ENCODE peak calls at places on chromosomes 12 and 14, in nine cellular contexts. One of them, this sample, is unnamed. For H3K4me1, the result is how much of the 10 kb centered on the place peaks cover.

GRCh38 chr14:50425816-50426215 is 29.1 kb upstream of the CDKL1 start:
- DNase-seq in breast epithelium: no peak
- DNase-seq in A549: no peak
- DNase-seq in body of pancreas: no peak
- DNase-seq in heart left ventricle: no peak
- DNase-seq in H1: no peak
- DNase-seq in PC-3: no peak
- DNase-seq in ovary: no peak
- DNase-seq in prostate gland: no peak
- DNase-seq in this sample: no peak

GRCh38 chr14:72554994-72555608 is 338.8 kb downstream of the DPF3 start:
- DNase-seq in A549: no peak
- DNase-seq in prostate gland: no peak
- DNase-seq in ovary: no peak
- DNase-seq in H1: no peak
- DNase-seq in PC-3: peak
- DNase-seq in breast epithelium: no peak
- DNase-seq in body of pancreas: peak
- DNase-seq in heart left ventricle: no peak
- DNase-seq in this sample: no peak

GRCh38 chr12:4899361-4899760 is 10.3 kb upstream of the KCNA1 start:
- DNase-seq in prostate gland: no peak
- DNase-seq in A549: no peak
- DNase-seq in body of pancreas: no peak
- DNase-seq in PC-3: no peak
- DNase-seq in H1: no peak
- DNase-seq in breast epithelium: no peak
- DNase-seq in heart left ventricle: no peak
- DNase-seq in ovary: no peak
- DNase-seq in this sample: no peak

GRCh38 chr12:53703746-53704145 is 23.5 kb downstream of the CALCOCO1 start:
- DNase-seq in H1: no peak
- DNase-seq in body of pancreas: no peak
- DNase-seq in ovary: no peak
- DNase-seq in prostate gland: no peak
- DNase-seq in breast epithelium: no peak
- DNase-seq in PC-3: peak
- DNase-seq in heart left ventricle: no peak
- DNase-seq in A549: no peak
- DNase-seq in this sample: no peak

GRCh38 chr14:65334765-65335411 is 77.6 kb upstream of the FUT8 start:
- DNase-seq in ovary: no peak
- DNase-seq in PC-3: peak
- DNase-seq in H1: peak
- DNase-seq in prostate gland: no peak
- DNase-seq in A549: no peak
- DNase-seq in breast epithelium: no peak
- DNase-seq in heart left ventricle: no peak
- DNase-seq in body of pancreas: no peak
- DNase-seq in this sample: no peak

GRCh38 chr12:109981311-109981710 is 14.9 kb downstream of the GIT2 start:
- DNase-seq in breast epithelium: no peak
- DNase-seq in prostate gland: no peak
- DNase-seq in heart left ventricle: no peak
- DNase-seq in A549: no peak
- DNase-seq in body of pancreas: no peak
- DNase-seq in H1: no peak
- DNase-seq in PC-3: no peak
- DNase-seq in ovary: no peak
- DNase-seq in this sample: no peak

GRCh38 chr12:58364389-58365086 is 423.2 kb downstream of the ATP23 start:
- DNase-seq in A549: peak
- DNase-seq in PC-3: peak
- DNase-seq in body of pancreas: no peak
- DNase-seq in prostate gland: no peak
- DNase-seq in heart left ventricle: no peak
- DNase-seq in ovary: no peak
- DNase-seq in breast epithelium: no peak
- DNase-seq in H1: no peak
- DNase-seq in this sample: no peak

GRCh38 chr12:92020983-92021664 is 124.5 kb downstream of the BTG1 start:
- DNase-seq in ovary: no peak
- DNase-seq in heart left ventricle: no peak
- DNase-seq in A549: no peak
- DNase-seq in prostate gland: no peak
- DNase-seq in PC-3: no peak
- DNase-seq in body of pancreas: no peak
- DNase-seq in breast epithelium: no peak
- DNase-seq in H1: no peak
- DNase-seq in this sample: no peak

GRCh38 chr14:76937181-76938091 is 91.1 kb downstream of the IRF2BPL start:
- DNase-seq in H1: no peak
- DNase-seq in A549: no peak
- DNase-seq in prostate gland: no peak
- DNase-seq in breast epithelium: no peak
- DNase-seq in body of pancreas: peak
- DNase-seq in PC-3: no peak
- DNase-seq in ovary: peak
- DNase-seq in heart left ventricle: peak
- DNase-seq in this sample: peak

GRCh38 chr14:78164226-78164853 is 5.8 kb upstream of the NRXN3 start:
- DNase-seq in PC-3: peak
- DNase-seq in body of pancreas: peak
- DNase-seq in ovary: no peak
- DNase-seq in H1: peak
- DNase-seq in prostate gland: no peak
- DNase-seq in heart left ventricle: no peak
- DNase-seq in breast epithelium: no peak
- DNase-seq in A549: peak
- DNase-seq in this sample: peak

GRCh38 chr14:89228921-89229639 is 188.0 kb downstream of the FOXN3 start:
- DNase-seq in body of pancreas: no peak
- DNase-seq in ovary: no peak
- DNase-seq in breast epithelium: no peak
- DNase-seq in H1: no peak
- DNase-seq in heart left ventricle: no peak
- DNase-seq in A549: no peak
- DNase-seq in PC-3: no peak
- DNase-seq in prostate gland: no peak
- DNase-seq in this sample: no peak

GRCh38 chr12:92000587-92000986 is 145.1 kb downstream of the BTG1 start:
- DNase-seq in heart left ventricle: no peak
- DNase-seq in A549: no peak
- DNase-seq in breast epithelium: no peak
- DNase-seq in body of pancreas: no peak
- DNase-seq in prostate gland: no peak
- DNase-seq in ovary: no peak
- DNase-seq in H1: no peak
- DNase-seq in PC-3: no peak
- DNase-seq in this sample: no peak

GRCh38 chr14:99260116-99260515 is 11.9 kb downstream of the BCL11B start:
- DNase-seq in breast epithelium: no peak
- DNase-seq in PC-3: no peak
- DNase-seq in A549: no peak
- DNase-seq in ovary: no peak
- DNase-seq in heart left ventricle: no peak
- DNase-seq in body of pancreas: no peak
- DNase-seq in prostate gland: no peak
- DNase-seq in H1: no peak
- DNase-seq in this sample: no peak

GRCh38 chr12:49671051-49671765 is 36.0 kb downstream of the FMNL3 start:
- DNase-seq in PC-3: no peak
- DNase-seq in A549: no peak
- DNase-seq in prostate gland: no peak
- DNase-seq in H1: no peak
- DNase-seq in ovary: no peak
- DNase-seq in breast epithelium: no peak
- DNase-seq in heart left ventricle: no peak
- DNase-seq in body of pancreas: no peak
- DNase-seq in this sample: no peak

GRCh38 chr14:24639905-24640304 is 5.9 kb upstream of the GZMB start:
- DNase-seq in A549: no peak
- DNase-seq in H1: no peak
- DNase-seq in body of pancreas: no peak
- DNase-seq in breast epithelium: no peak
- DNase-seq in ovary: no peak
- DNase-seq in PC-3: no peak
- DNase-seq in heart left ventricle: no peak
- DNase-seq in prostate gland: no peak
- DNase-seq in this sample: no peak

GRCh38 chr12:116906285-116906684 is 4.5 kb upstream of the FBXW8 start:
- DNase-seq in breast epithelium: no peak
- DNase-seq in prostate gland: no peak
- DNase-seq in heart left ventricle: no peak
- DNase-seq in PC-3: no peak
- DNase-seq in body of pancreas: no peak
- DNase-seq in ovary: no peak
- DNase-seq in H1: no peak
- DNase-seq in A549: no peak
- DNase-seq in this sample: no peak

GRCh38 chr12:65055874-65056273 is 65.2 kb downstream of the WIF1 start:
- DNase-seq in breast epithelium: no peak
- DNase-seq in heart left ventricle: no peak
- DNase-seq in body of pancreas: no peak
- DNase-seq in PC-3: no peak
- DNase-seq in prostate gland: no peak
- DNase-seq in A549: no peak
- DNase-seq in H1: peak
- DNase-seq in ovary: no peak
- DNase-seq in this sample: no peak

GRCh38 chr12:68772714-68773113 is 26.7 kb downstream of the SLC35E3 start:
- DNase-seq in ovary: no peak
- DNase-seq in heart left ventricle: no peak
- DNase-seq in breast epithelium: no peak
- DNase-seq in body of pancreas: no peak
- DNase-seq in prostate gland: no peak
- DNase-seq in H1: no peak
- DNase-seq in A549: no peak
- DNase-seq in PC-3: no peak
- DNase-seq in this sample: no peak
- H3K4me1 ChIP-seq in ovary: under half
- H3K4me1 ChIP-seq in heart left ventricle: under half
- H3K4me1 ChIP-seq in breast epithelium: under half
- H3K4me1 ChIP-seq in body of pancreas: under half
- H3K4me1 ChIP-seq in prostate gland: under half
- H3K4me1 ChIP-seq in H1: under half
- H3K4me1 ChIP-seq in A549: under half
- H3K4me1 ChIP-seq in PC-3: under half
- H3K4me1 ChIP-seq in this sample: under half

DNA sequence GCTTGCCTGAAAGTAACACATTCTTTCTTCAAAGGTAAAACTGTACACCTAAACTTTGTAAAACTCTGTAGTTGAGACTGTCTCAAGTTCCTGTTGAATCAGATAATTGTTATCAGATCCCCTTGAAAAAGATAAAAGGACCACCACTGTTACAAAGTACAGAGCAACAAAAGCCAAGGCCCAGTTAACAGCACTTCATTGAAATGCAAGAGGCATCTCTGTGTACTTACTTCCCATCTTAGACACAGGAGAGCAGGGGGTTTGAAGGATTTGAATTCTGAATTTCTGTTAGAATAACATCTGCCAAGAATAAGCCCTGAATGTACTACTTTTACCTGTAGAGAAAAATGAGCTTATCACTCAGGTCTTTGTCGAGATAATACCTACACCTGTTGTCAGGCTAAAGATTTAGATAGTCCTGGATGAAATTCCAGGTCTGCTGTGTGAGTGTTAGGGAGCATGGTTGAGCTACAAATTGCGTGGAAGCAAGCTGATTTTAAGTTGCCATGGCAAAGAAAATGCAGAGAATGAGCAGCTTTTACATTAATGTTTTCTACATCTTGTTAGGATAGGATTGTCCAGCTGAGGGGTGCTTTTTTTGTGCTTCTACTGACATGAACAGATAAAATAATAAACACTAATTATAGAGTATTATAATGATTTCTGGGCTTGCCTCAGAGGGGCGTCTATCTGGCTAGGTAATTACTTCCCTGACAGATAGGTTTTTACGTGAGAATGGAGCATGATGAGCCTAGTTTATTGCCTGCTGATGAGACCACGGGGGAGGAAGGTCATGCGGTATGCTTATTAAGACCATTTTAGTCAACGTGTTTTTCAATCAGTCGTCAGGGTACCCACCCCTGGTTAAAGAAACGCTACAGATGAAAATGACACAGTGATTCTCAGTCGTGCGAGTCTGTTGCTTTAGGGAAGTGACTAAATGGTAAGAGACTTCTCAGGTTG is 309.2 kb downstream of the PAWR start:
- DNase-seq in prostate gland: no peak
- DNase-seq in breast epithelium: no peak
- DNase-seq in body of pancreas: no peak
- DNase-seq in heart left ventricle: no peak
- DNase-seq in A549: no peak
- DNase-seq in PC-3: no peak
- DNase-seq in ovary: no peak
- DNase-seq in H1: no peak
- DNase-seq in this sample: no peak
- H3K4me3 ChIP-seq in prostate gland: no peak
- H3K4me3 ChIP-seq in breast epithelium: no peak
- H3K4me3 ChIP-seq in body of pancreas: no peak
- H3K4me3 ChIP-seq in heart left ventricle: no peak
- H3K4me3 ChIP-seq in A549: no peak
- H3K4me3 ChIP-seq in PC-3: no peak
- H3K4me3 ChIP-seq in ovary: no peak
- H3K4me3 ChIP-seq in H1: peak
- H3K4me3 ChIP-seq in this sample: no peak

GRCh38 chr12:125201940-125202339 is 136.7 kb downstream of the AACS start:
- DNase-seq in heart left ventricle: no peak
- DNase-seq in PC-3: no peak
- DNase-seq in A549: no peak
- DNase-seq in H1: no peak
- DNase-seq in prostate gland: no peak
- DNase-seq in body of pancreas: no peak
- DNase-seq in breast epithelium: no peak
- DNase-seq in ovary: no peak
- DNase-seq in this sample: no peak
- H3K4me1 ChIP-seq in heart left ventricle: under half
- H3K4me1 ChIP-seq in PC-3: under half
- H3K4me1 ChIP-seq in A549: under half
- H3K4me1 ChIP-seq in H1: under half
- H3K4me1 ChIP-seq in prostate gland: under half
- H3K4me1 ChIP-seq in body of pancreas: under half
- H3K4me1 ChIP-seq in breast epithelium: under half
- H3K4me1 ChIP-seq in ovary: under half
- H3K4me1 ChIP-seq in this sample: under half

DNA sequence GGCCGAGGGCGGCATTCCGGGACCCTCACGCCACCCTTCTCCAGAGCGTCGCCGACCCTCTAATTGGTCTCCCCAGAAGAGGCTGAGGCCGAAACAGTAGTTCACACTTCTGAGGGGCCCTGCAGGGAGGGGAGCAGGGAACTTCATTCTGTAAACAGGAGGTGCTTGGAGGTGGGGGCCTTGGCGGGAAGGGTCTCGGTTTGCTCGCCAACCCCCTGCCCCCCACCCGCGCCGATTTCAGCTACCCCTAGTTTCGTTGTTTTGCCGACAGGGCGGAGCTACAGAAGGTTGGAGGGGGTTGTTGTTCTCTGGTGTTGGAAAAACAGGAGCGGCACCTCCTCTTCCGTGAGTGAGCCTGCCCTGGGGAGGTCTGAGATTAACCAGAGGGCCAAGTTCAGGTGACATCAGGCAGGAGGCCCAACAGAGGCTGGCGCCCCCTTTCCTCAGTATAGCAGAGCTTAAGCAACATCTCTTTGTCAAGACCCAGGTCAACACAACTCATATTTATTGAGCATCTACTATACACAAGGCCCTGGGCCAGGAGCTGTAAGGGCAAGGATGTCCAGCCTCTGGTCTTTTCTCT is 682 bp downstream of the ERBB3 start:
- DNase-seq in ovary: no peak
- DNase-seq in A549: peak
- DNase-seq in heart left ventricle: no peak
- DNase-seq in H1: no peak
- DNase-seq in body of pancreas: peak
- DNase-seq in breast epithelium: peak
- DNase-seq in PC-3: peak
- DNase-seq in prostate gland: peak
- DNase-seq in this sample: no peak
- H3K4me3 ChIP-seq in ovary: peak
- H3K4me3 ChIP-seq in A549: peak
- H3K4me3 ChIP-seq in heart left ventricle: no peak
- H3K4me3 ChIP-seq in H1: peak
- H3K4me3 ChIP-seq in body of pancreas: peak
- H3K4me3 ChIP-seq in breast epithelium: peak
- H3K4me3 ChIP-seq in PC-3: peak
- H3K4me3 ChIP-seq in prostate gland: peak
- H3K4me3 ChIP-seq in this sample: no peak

This sample was measured in BE2C.